ENCODE peak calls at places on chromosomes 3 and 15, in six cellular contexts. One of them, this sample, is unnamed.

GRCh38 chr3:45677045-45677436 is 12.2 kb upstream of the SACM1L start:
- DNase-seq in NCI-H69: no peak
- DNase-seq in C1 segment of cervical spinal cord: no peak
- DNase-seq in BJ: peak; percentile 70
- DNase-seq in T-helper 9 cell: peak; percentile 47
- DNase-seq in H54: no peak
- DNase-seq in this sample: no peak

GRCh38 chr3:7382293-7383033 is 521.5 kb downstream of the GRM7 start:
- DNase-seq in NCI-H69: peak; percentile 85
- DNase-seq in H54: no peak
- DNase-seq in T-helper 9 cell: no peak
- DNase-seq in C1 segment of cervical spinal cord: no peak
- DNase-seq in BJ: no peak
- DNase-seq in this sample: no peak

GRCh38 chr3:124092811-124093210 is 100.9 kb upstream of the ROPN1 start:
- DNase-seq in BJ: no peak
- DNase-seq in C1 segment of cervical spinal cord: no peak
- DNase-seq in NCI-H69: no peak
- DNase-seq in H54: no peak
- DNase-seq in T-helper 9 cell: no peak
- DNase-seq in this sample: no peak

GRCh38 chr3:119630562-119631329 is 29.6 kb downstream of the POPDC2 start:
- DNase-seq in H54: no peak
- DNase-seq in NCI-H69: no peak
- DNase-seq in BJ: no peak
- DNase-seq in C1 segment of cervical spinal cord: no peak
- DNase-seq in T-helper 9 cell: no peak
- DNase-seq in this sample: no peak

GRCh38 chr3:51024765-51025681 is 350.3 kb downstream of the DOCK3 start:
- DNase-seq in NCI-H69: peak; percentile 5
- DNase-seq in BJ: no peak
- DNase-seq in H54: no peak
- DNase-seq in T-helper 9 cell: peak; percentile 65
- DNase-seq in C1 segment of cervical spinal cord: no peak
- DNase-seq in this sample: no peak

GRCh38 chr3:174659516-174659915 is 199.6 kb upstream of the NAALADL2 start:
- DNase-seq in NCI-H69: no peak
- DNase-seq in C1 segment of cervical spinal cord: no peak
- DNase-seq in H54: no peak
- DNase-seq in BJ: no peak
- DNase-seq in T-helper 9 cell: no peak
- DNase-seq in this sample: no peak

GRCh38 chr15:65087873-65088642 is 11.5 kb downstream of the KBTBD13 start:
- DNase-seq in C1 segment of cervical spinal cord: no peak
- DNase-seq in T-helper 9 cell: no peak
- DNase-seq in H54: no peak
- DNase-seq in NCI-H69: no peak
- DNase-seq in BJ: no peak
- DNase-seq in this sample: no peak

GRCh38 chr3:16928386-16929132 is 43.8 kb downstream of the PLCL2 start:
- DNase-seq in NCI-H69: peak; percentile 10
- DNase-seq in T-helper 9 cell: no peak
- DNase-seq in BJ: no peak
- DNase-seq in H54: no peak
- DNase-seq in C1 segment of cervical spinal cord: no peak
- DNase-seq in this sample: no peak

GRCh38 chr15:89072277-89072869 is 15.9 kb upstream of the ABHD2 start:
- DNase-seq in H54: no peak
- DNase-seq in BJ: no peak
- DNase-seq in NCI-H69: no peak
- DNase-seq in T-helper 9 cell: no peak
- DNase-seq in C1 segment of cervical spinal cord: no peak
- DNase-seq in this sample: no peak

GRCh38 chr15:94327356-94327936 is 96.1 kb downstream of the MCTP2 start:
- DNase-seq in NCI-H69: peak; percentile 75
- DNase-seq in H54: no peak
- DNase-seq in C1 segment of cervical spinal cord: no peak
- DNase-seq in T-helper 9 cell: no peak
- DNase-seq in BJ: no peak
- DNase-seq in this sample: no peak

GRCh38 chr3:12891985-12892839 is 50.8 kb upstream of the RPL32 start:
- DNase-seq in T-helper 9 cell: peak; percentile 16
- DNase-seq in NCI-H69: peak; percentile 69
- DNase-seq in C1 segment of cervical spinal cord: peak; percentile 36
- DNase-seq in H54: peak; percentile 61
- DNase-seq in BJ: no peak
- DNase-seq in this sample: peak; percentile 80

GRCh38 chr3:136946978-136947377 is 10.8 kb upstream of the IL20RB start:
- DNase-seq in T-helper 9 cell: no peak
- DNase-seq in BJ: no peak
- DNase-seq in C1 segment of cervical spinal cord: no peak
- DNase-seq in NCI-H69: no peak
- DNase-seq in H54: no peak
- DNase-seq in this sample: no peak

GRCh38 chr3:74617786-74618185 is 3.3 kb upstream of the CNTN3 start:
- DNase-seq in NCI-H69: no peak
- DNase-seq in BJ: no peak
- DNase-seq in H54: no peak
- DNase-seq in T-helper 9 cell: no peak
- DNase-seq in C1 segment of cervical spinal cord: no peak
- DNase-seq in this sample: no peak

GRCh38 chr3:151044706-151045105 is 40.8 kb upstream of the MED12L start:
- DNase-seq in H54: no peak
- DNase-seq in C1 segment of cervical spinal cord: no peak
- DNase-seq in BJ: no peak
- DNase-seq in NCI-H69: no peak
- DNase-seq in T-helper 9 cell: no peak
- DNase-seq in this sample: no peak

GRCh38 chr3:177827517-177828249 is 630.4 kb upstream of the TBL1XR1 start:
- DNase-seq in BJ: peak; percentile 55
- DNase-seq in H54: no peak
- DNase-seq in NCI-H69: peak; percentile 80
- DNase-seq in C1 segment of cervical spinal cord: no peak
- DNase-seq in T-helper 9 cell: no peak
- DNase-seq in this sample: no peak

GRCh38 chr3:170585937-170586310 is at the start of gene SLC7A14:
- DNase-seq in H54: no peak
- DNase-seq in T-helper 9 cell: no peak
- DNase-seq in BJ: no peak
- DNase-seq in C1 segment of cervical spinal cord: no peak
- DNase-seq in NCI-H69: peak; percentile 59
- DNase-seq in this sample: peak; percentile 17

GRCh38 chr3:36909181-36909580 is 35.7 kb downstream of the TRANK1 start:
- DNase-seq in NCI-H69: no peak
- DNase-seq in H54: no peak
- DNase-seq in C1 segment of cervical spinal cord: no peak
- DNase-seq in BJ: no peak
- DNase-seq in T-helper 9 cell: no peak
- DNase-seq in this sample: no peak

GRCh38 chr3:83393276-83393675 is 1565.5 kb upstream of the CADM2 start:
- DNase-seq in C1 segment of cervical spinal cord: no peak
- DNase-seq in NCI-H69: no peak
- DNase-seq in BJ: no peak
- DNase-seq in H54: no peak
- DNase-seq in T-helper 9 cell: no peak
- DNase-seq in this sample: no peak

GRCh38 chr15:92306662-92307061 is 87.0 kb upstream of the ST8SIA2 start:
- DNase-seq in NCI-H69: peak; percentile 7
- DNase-seq in C1 segment of cervical spinal cord: no peak
- DNase-seq in T-helper 9 cell: no peak
- DNase-seq in BJ: no peak
- DNase-seq in H54: no peak
- DNase-seq in this sample: no peak

GRCh38 chr3:123282461-123282860 is 80.7 kb downstream of the SEC22A start:
- DNase-seq in BJ: no peak
- DNase-seq in H54: no peak
- DNase-seq in C1 segment of cervical spinal cord: no peak
- DNase-seq in T-helper 9 cell: no peak
- DNase-seq in NCI-H69: no peak
- DNase-seq in this sample: no peak

GRCh38 chr15:39409876-39410505 is 170.9 kb upstream of the THBS1 start:
- DNase-seq in BJ: no peak
- DNase-seq in H54: no peak
- DNase-seq in NCI-H69: no peak
- DNase-seq in C1 segment of cervical spinal cord: no peak
- DNase-seq in T-helper 9 cell: no peak
- DNase-seq in this sample: no peak